ENCODE peak calls at places on chromosomes 11 and 22, in seven cellular contexts. One of them, this sample, is unnamed.

GRCh38 chr11:104163100-104164027 is 583 bp downstream of the PDGFD start:
- DNase-seq in thyroid gland: no peak
- DNase-seq in activated CD8-positive, alpha-beta T cell treated with anti-CD3 and anti-CD28 coated beads for 36 hours: no peak
- DNase-seq in fibroblast of pulmonary artery: peak; percentile 44
- DNase-seq in RWPE2: no peak
- DNase-seq in IMR-90: peak; percentile 20
- DNase-seq in uterus: no peak
- DNase-seq in this sample: peak; percentile 17

GRCh38 chr11:122672892-122673291 is 17.4 kb downstream of the UBASH3B start:
- DNase-seq in IMR-90: no peak
- DNase-seq in fibroblast of pulmonary artery: no peak
- DNase-seq in RWPE2: no peak
- DNase-seq in uterus: no peak
- DNase-seq in activated CD8-positive, alpha-beta T cell treated with anti-CD3 and anti-CD28 coated beads for 36 hours: no peak
- DNase-seq in thyroid gland: no peak
- DNase-seq in this sample: no peak

GRCh38 chr11:1936072-1936780 is 10.9 kb upstream of the MRPL23 start:
- DNase-seq in thyroid gland: no peak
- DNase-seq in fibroblast of pulmonary artery: no peak
- DNase-seq in IMR-90: no peak
- DNase-seq in activated CD8-positive, alpha-beta T cell treated with anti-CD3 and anti-CD28 coated beads for 36 hours: no peak
- DNase-seq in uterus: no peak
- DNase-seq in RWPE2: peak; percentile 49
- DNase-seq in this sample: no peak

GRCh38 chr11:106091480-106092123 is 14.1 kb downstream of the AASDHPPT start:
- DNase-seq in IMR-90: peak; percentile 88
- DNase-seq in uterus: no peak
- DNase-seq in thyroid gland: no peak
- DNase-seq in RWPE2: no peak
- DNase-seq in activated CD8-positive, alpha-beta T cell treated with anti-CD3 and anti-CD28 coated beads for 36 hours: peak; percentile 37
- DNase-seq in fibroblast of pulmonary artery: peak; percentile 78
- DNase-seq in this sample: peak; percentile 32

GRCh38 chr11:1202776-1203504 is 19.9 kb upstream of the MUC5B start:
- DNase-seq in activated CD8-positive, alpha-beta T cell treated with anti-CD3 and anti-CD28 coated beads for 36 hours: peak; percentile 76
- DNase-seq in fibroblast of pulmonary artery: peak; percentile 33
- DNase-seq in uterus: peak; percentile 14
- DNase-seq in IMR-90: peak; percentile 12
- DNase-seq in RWPE2: peak; percentile 62
- DNase-seq in thyroid gland: peak; percentile 51
- DNase-seq in this sample: peak; percentile 15

GRCh38 chr11:120336641-120337132 is 474 bp downstream of the ARHGEF12 start:
- DNase-seq in thyroid gland: peak; percentile 51
- DNase-seq in IMR-90: peak; percentile 20
- DNase-seq in RWPE2: no peak
- DNase-seq in fibroblast of pulmonary artery: peak; percentile 39
- DNase-seq in uterus: peak; percentile 46
- DNase-seq in activated CD8-positive, alpha-beta T cell treated with anti-CD3 and anti-CD28 coated beads for 36 hours: peak; percentile 51
- DNase-seq in this sample: no peak

GRCh38 chr11:18012314-18012905 is 437 bp downstream of the SERGEF start:
- DNase-seq in activated CD8-positive, alpha-beta T cell treated with anti-CD3 and anti-CD28 coated beads for 36 hours: peak; percentile 25
- DNase-seq in fibroblast of pulmonary artery: peak; percentile 14
- DNase-seq in IMR-90: peak; percentile 13
- DNase-seq in uterus: peak; percentile 26
- DNase-seq in thyroid gland: peak; percentile 38
- DNase-seq in RWPE2: no peak
- DNase-seq in this sample: peak; percentile 13

GRCh38 chr11:31643831-31644230 is 134.3 kb downstream of the ELP4 start:
- DNase-seq in thyroid gland: no peak
- DNase-seq in uterus: no peak
- DNase-seq in fibroblast of pulmonary artery: peak; percentile 53
- DNase-seq in IMR-90: peak; percentile 67
- DNase-seq in RWPE2: no peak
- DNase-seq in activated CD8-positive, alpha-beta T cell treated with anti-CD3 and anti-CD28 coated beads for 36 hours: no peak
- DNase-seq in this sample: peak; percentile 53

GRCh38 chr11:129695543-129696308 is 119.9 kb upstream of the TMEM45B start:
- DNase-seq in uterus: no peak
- DNase-seq in activated CD8-positive, alpha-beta T cell treated with anti-CD3 and anti-CD28 coated beads for 36 hours: peak; percentile 80
- DNase-seq in RWPE2: no peak
- DNase-seq in fibroblast of pulmonary artery: peak; percentile 35
- DNase-seq in thyroid gland: peak; percentile 73
- DNase-seq in IMR-90: peak; percentile 13
- DNase-seq in this sample: peak; percentile 17

GRCh38 chr11:68816917-68817419 is 24.7 kb downstream of the CPT1A start:
- DNase-seq in thyroid gland: no peak
- DNase-seq in fibroblast of pulmonary artery: no peak
- DNase-seq in RWPE2: no peak
- DNase-seq in IMR-90: no peak
- DNase-seq in uterus: no peak
- DNase-seq in activated CD8-positive, alpha-beta T cell treated with anti-CD3 and anti-CD28 coated beads for 36 hours: peak; percentile 56
- DNase-seq in this sample: peak; percentile 39

GRCh38 chr11:126384449-126385070 is 29.1 kb downstream of the ST3GAL4 start:
- DNase-seq in RWPE2: no peak
- DNase-seq in IMR-90: no peak
- DNase-seq in uterus: no peak
- DNase-seq in thyroid gland: no peak
- DNase-seq in fibroblast of pulmonary artery: no peak
- DNase-seq in activated CD8-positive, alpha-beta T cell treated with anti-CD3 and anti-CD28 coated beads for 36 hours: no peak
- DNase-seq in this sample: no peak
- TF ChIP-seq CTCF in RWPE2: no peak
- TF ChIP-seq CTCF in IMR-90: no peak
- TF ChIP-seq CTCF in uterus: no peak
- TF ChIP-seq CTCF in thyroid gland: no peak
- TF ChIP-seq CTCF in fibroblast of pulmonary artery: no peak
- TF ChIP-seq CTCF in activated CD8-positive, alpha-beta T cell treated with anti-CD3 and anti-CD28 coated beads for 36 hours: no peak
- TF ChIP-seq CTCF in this sample: no peak

DNA sequence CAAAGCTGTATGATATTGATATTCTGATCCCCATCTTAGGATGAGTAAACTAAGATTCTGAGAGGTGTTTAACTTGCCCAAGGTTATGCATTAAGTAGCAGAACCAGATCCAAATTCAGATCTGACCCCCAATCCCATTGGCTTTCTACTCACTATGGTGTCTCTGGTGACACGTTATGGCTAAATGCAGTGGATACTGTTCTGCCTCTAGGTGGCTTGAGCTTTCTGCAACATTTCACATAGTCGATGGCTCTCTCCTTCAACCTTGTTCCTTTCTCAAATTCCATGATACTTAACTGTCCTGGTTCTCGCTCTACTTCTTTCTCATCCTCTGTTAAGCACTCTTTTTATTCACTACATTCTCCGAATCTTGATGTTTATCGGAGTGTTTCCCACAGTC is 9.4 kb downstream of the C11orf97 start:
- DNase-seq in uterus: no peak
- DNase-seq in IMR-90: no peak
- DNase-seq in activated CD8-positive, alpha-beta T cell treated with anti-CD3 and anti-CD28 coated beads for 36 hours: no peak
- DNase-seq in thyroid gland: no peak
- DNase-seq in fibroblast of pulmonary artery: peak; percentile 37
- DNase-seq in RWPE2: no peak
- DNase-seq in this sample: peak; percentile 42
- TF ChIP-seq CTCF in uterus: no peak
- TF ChIP-seq CTCF in IMR-90: peak; percentile 46
- TF ChIP-seq CTCF in activated CD8-positive, alpha-beta T cell treated with anti-CD3 and anti-CD28 coated beads for 36 hours: no peak
- TF ChIP-seq CTCF in thyroid gland: peak; percentile 16
- TF ChIP-seq CTCF in fibroblast of pulmonary artery: peak; percentile 57
- TF ChIP-seq CTCF in RWPE2: peak; percentile 26
- TF ChIP-seq CTCF in this sample: peak; percentile 63

DNA sequence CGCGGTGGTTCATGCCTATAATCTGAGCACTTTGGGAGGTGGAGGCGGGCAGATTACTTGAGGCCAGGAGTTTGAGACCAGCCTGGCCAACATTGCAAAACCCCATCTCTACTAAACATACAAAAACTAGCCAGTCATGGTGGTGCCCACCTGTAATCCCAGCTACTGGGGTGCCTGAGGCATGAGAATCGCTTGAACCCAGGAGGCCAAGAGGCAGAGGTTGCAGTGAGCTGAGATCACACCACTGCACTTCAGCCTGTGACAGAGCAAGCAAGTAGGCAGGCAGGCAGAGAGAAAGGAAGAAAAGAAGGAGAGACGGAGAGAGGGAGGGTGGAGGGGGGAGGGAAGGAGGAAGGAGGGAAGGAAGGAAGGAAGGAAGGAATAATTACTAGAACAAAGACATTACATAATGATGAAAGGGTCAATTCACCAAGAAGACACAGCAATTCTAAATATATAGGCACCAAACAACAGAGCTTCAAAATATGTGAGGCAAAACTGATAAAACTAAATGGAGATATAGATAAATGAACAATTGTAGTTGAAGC is 13.8 kb upstream of the CLDN5 start:
- DNase-seq in uterus: no peak
- DNase-seq in activated CD8-positive, alpha-beta T cell treated with anti-CD3 and anti-CD28 coated beads for 36 hours: no peak
- DNase-seq in fibroblast of pulmonary artery: no peak
- DNase-seq in IMR-90: no peak
- DNase-seq in thyroid gland: no peak
- DNase-seq in RWPE2: no peak
- DNase-seq in this sample: no peak
- TF ChIP-seq CTCF in uterus: no peak
- TF ChIP-seq CTCF in activated CD8-positive, alpha-beta T cell treated with anti-CD3 and anti-CD28 coated beads for 36 hours: no peak
- TF ChIP-seq CTCF in fibroblast of pulmonary artery: no peak
- TF ChIP-seq CTCF in IMR-90: no peak
- TF ChIP-seq CTCF in thyroid gland: no peak
- TF ChIP-seq CTCF in RWPE2: no peak
- TF ChIP-seq CTCF in this sample: no peak

DNA sequence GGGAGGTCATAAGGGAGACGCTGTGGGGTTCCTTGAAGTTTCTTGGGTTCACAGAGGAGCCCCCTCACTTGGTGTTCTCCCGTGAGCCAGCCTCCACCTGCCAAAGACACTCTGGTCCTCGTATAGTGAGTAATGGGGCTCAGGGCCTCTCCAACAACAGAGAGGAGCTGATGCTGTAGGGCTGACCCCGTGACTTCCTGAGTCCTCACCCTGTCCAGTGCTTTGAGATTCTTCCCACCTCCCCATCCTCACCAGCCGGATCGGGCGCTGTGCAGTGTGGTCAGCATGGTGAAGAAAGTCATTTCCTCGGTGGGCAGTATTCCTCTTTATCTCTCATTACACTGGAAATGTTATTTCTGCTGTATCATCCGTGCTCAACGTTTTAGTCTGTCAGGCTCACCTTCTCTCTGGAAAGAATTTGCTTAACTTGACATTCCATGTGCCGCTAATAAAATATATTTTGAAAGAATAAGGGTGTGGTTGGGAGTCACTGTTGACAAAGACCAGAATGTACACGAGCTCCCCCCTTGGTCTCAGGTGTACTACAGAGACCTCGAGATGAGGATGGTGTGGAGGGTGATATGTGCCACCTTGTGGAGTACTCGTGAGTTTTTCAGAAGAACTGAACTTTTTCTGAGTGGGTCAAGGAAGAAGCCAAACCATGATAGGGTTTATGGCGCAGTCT is 25.7 kb upstream of the SCGB1A1 start:
- DNase-seq in IMR-90: no peak
- DNase-seq in uterus: no peak
- DNase-seq in RWPE2: no peak
- DNase-seq in fibroblast of pulmonary artery: no peak
- DNase-seq in activated CD8-positive, alpha-beta T cell treated with anti-CD3 and anti-CD28 coated beads for 36 hours: peak; percentile 24
- DNase-seq in thyroid gland: no peak
- DNase-seq in this sample: no peak
- TF ChIP-seq CTCF in IMR-90: no peak
- TF ChIP-seq CTCF in uterus: no peak
- TF ChIP-seq CTCF in RWPE2: peak; percentile 69
- TF ChIP-seq CTCF in fibroblast of pulmonary artery: no peak
- TF ChIP-seq CTCF in activated CD8-positive, alpha-beta T cell treated with anti-CD3 and anti-CD28 coated beads for 36 hours: peak; percentile 8
- TF ChIP-seq CTCF in thyroid gland: no peak
- TF ChIP-seq CTCF in this sample: no peak

GRCh38 chr22:50148991-50149721 is 21.4 kb upstream of the PANX2 start:
- DNase-seq in activated CD8-positive, alpha-beta T cell treated with anti-CD3 and anti-CD28 coated beads for 36 hours: peak; percentile 84
- DNase-seq in uterus: no peak
- DNase-seq in RWPE2: peak; percentile 77
- DNase-seq in IMR-90: peak; percentile 45
- DNase-seq in thyroid gland: peak; percentile 57
- DNase-seq in fibroblast of pulmonary artery: peak; percentile 52
- DNase-seq in this sample: peak; percentile 16
- TF ChIP-seq CTCF in activated CD8-positive, alpha-beta T cell treated with anti-CD3 and anti-CD28 coated beads for 36 hours: peak; percentile 94
- TF ChIP-seq CTCF in uterus: peak; percentile 20
- TF ChIP-seq CTCF in RWPE2: peak; percentile 90
- TF ChIP-seq CTCF in IMR-90: peak; percentile 57
- TF ChIP-seq CTCF in thyroid gland: peak; percentile 72
- TF ChIP-seq CTCF in fibroblast of pulmonary artery: peak; percentile 63
- TF ChIP-seq CTCF in this sample: peak; percentile 58

DNA sequence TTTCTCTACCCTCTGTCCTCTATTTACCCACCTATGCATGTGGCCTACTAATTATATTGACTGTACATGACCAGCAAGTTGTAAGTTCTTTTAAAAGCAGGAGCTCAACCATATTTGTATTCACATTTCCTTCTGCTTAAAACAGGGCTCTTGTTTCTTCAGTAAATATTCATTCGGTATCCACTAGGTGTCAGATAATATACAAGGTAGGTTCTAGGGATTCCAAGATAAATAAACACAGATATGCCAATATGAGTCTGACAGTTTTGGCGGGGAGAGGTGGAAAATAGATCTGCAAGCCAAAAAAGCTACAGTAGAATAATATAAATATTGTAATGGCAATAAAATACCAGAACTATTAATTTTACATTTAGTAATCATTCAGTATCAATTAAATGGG is 15.3 kb upstream of the RAB30 start:
- DNase-seq in RWPE2: no peak
- DNase-seq in thyroid gland: no peak
- DNase-seq in fibroblast of pulmonary artery: no peak
- DNase-seq in uterus: no peak
- DNase-seq in IMR-90: no peak
- DNase-seq in activated CD8-positive, alpha-beta T cell treated with anti-CD3 and anti-CD28 coated beads for 36 hours: no peak
- DNase-seq in this sample: no peak
- TF ChIP-seq CTCF in RWPE2: peak; percentile 55
- TF ChIP-seq CTCF in thyroid gland: peak; percentile 32
- TF ChIP-seq CTCF in fibroblast of pulmonary artery: no peak
- TF ChIP-seq CTCF in uterus: peak; percentile 31
- TF ChIP-seq CTCF in IMR-90: no peak
- TF ChIP-seq CTCF in activated CD8-positive, alpha-beta T cell treated with anti-CD3 and anti-CD28 coated beads for 36 hours: no peak
- TF ChIP-seq CTCF in this sample: no peak

GRCh38 chr11:111676878-111677585 is 74.8 kb downstream of the SIK2 start:
- DNase-seq in thyroid gland: no peak
- DNase-seq in uterus: no peak
- DNase-seq in RWPE2: no peak
- DNase-seq in fibroblast of pulmonary artery: peak; percentile 31
- DNase-seq in IMR-90: peak; percentile 43
- DNase-seq in activated CD8-positive, alpha-beta T cell treated with anti-CD3 and anti-CD28 coated beads for 36 hours: no peak
- DNase-seq in this sample: peak; percentile 29
- TF ChIP-seq CTCF in thyroid gland: no peak
- TF ChIP-seq CTCF in uterus: no peak
- TF ChIP-seq CTCF in RWPE2: no peak
- TF ChIP-seq CTCF in fibroblast of pulmonary artery: no peak
- TF ChIP-seq CTCF in IMR-90: no peak
- TF ChIP-seq CTCF in activated CD8-positive, alpha-beta T cell treated with anti-CD3 and anti-CD28 coated beads for 36 hours: no peak
- TF ChIP-seq CTCF in this sample: no peak